ENCODE peak calls at places on chromosomes 3 and 15, in eight cellular contexts. One of them, this sample, is unnamed.

GRCh38 chr15:59158701-59159034 is 48.0 kb upstream of the LDHAL6B start:
- DNase-seq in stimulated activated CD4-positive, alpha-beta T cell treated with anti-CD3 and anti-CD28 coated beads, Interleukin-15, amount 100 ng/mL, for 1 hour: no peak
- DNase-seq in tibial artery: no peak
- DNase-seq in NCI-H1417: peak
- DNase-seq in NCI-H345: peak
- DNase-seq in omental fat pad: no peak
- DNase-seq in glutamatergic neuron: no peak
- DNase-seq in MV-4-11: no peak
- DNase-seq in this sample: no peak

GRCh38 chr15:79450648-79451047 is 18.5 kb downstream of the MINAR1 start:
- DNase-seq in tibial artery: no peak
- DNase-seq in NCI-H345: no peak
- DNase-seq in glutamatergic neuron: no peak
- DNase-seq in MV-4-11: peak
- DNase-seq in NCI-H1417: no peak
- DNase-seq in omental fat pad: no peak
- DNase-seq in stimulated activated CD4-positive, alpha-beta T cell treated with anti-CD3 and anti-CD28 coated beads, Interleukin-15, amount 100 ng/mL, for 1 hour: no peak
- DNase-seq in this sample: no peak

GRCh38 chr15:52496776-52497470 is 31.8 kb downstream of the MYO5A start:
- DNase-seq in NCI-H345: no peak
- DNase-seq in tibial artery: no peak
- DNase-seq in MV-4-11: peak
- DNase-seq in stimulated activated CD4-positive, alpha-beta T cell treated with anti-CD3 and anti-CD28 coated beads, Interleukin-15, amount 100 ng/mL, for 1 hour: peak
- DNase-seq in NCI-H1417: no peak
- DNase-seq in omental fat pad: no peak
- DNase-seq in glutamatergic neuron: no peak
- DNase-seq in this sample: peak

GRCh38 chr3:152296990-152297389 is 28.3 kb downstream of the MBNL1 start:
- DNase-seq in glutamatergic neuron: no peak
- DNase-seq in NCI-H345: no peak
- DNase-seq in NCI-H1417: no peak
- DNase-seq in tibial artery: no peak
- DNase-seq in omental fat pad: no peak
- DNase-seq in stimulated activated CD4-positive, alpha-beta T cell treated with anti-CD3 and anti-CD28 coated beads, Interleukin-15, amount 100 ng/mL, for 1 hour: no peak
- DNase-seq in MV-4-11: peak
- DNase-seq in this sample: no peak

GRCh38 chr15:52483712-52484111 is 45.0 kb downstream of the MYO5A start:
- DNase-seq in NCI-H1417: no peak
- DNase-seq in stimulated activated CD4-positive, alpha-beta T cell treated with anti-CD3 and anti-CD28 coated beads, Interleukin-15, amount 100 ng/mL, for 1 hour: no peak
- DNase-seq in tibial artery: no peak
- DNase-seq in omental fat pad: no peak
- DNase-seq in NCI-H345: no peak
- DNase-seq in MV-4-11: peak
- DNase-seq in glutamatergic neuron: no peak
- DNase-seq in this sample: no peak

GRCh38 chr3:34828847-34829246 is 810.5 kb upstream of the ARPP21 start:
- DNase-seq in glutamatergic neuron: no peak
- DNase-seq in omental fat pad: no peak
- DNase-seq in tibial artery: no peak
- DNase-seq in NCI-H345: no peak
- DNase-seq in MV-4-11: no peak
- DNase-seq in stimulated activated CD4-positive, alpha-beta T cell treated with anti-CD3 and anti-CD28 coated beads, Interleukin-15, amount 100 ng/mL, for 1 hour: no peak
- DNase-seq in NCI-H1417: no peak
- DNase-seq in this sample: no peak

GRCh38 chr3:58998476-58999117 is 51.2 kb downstream of the CFAP20DC start:
- DNase-seq in glutamatergic neuron: no peak
- DNase-seq in omental fat pad: no peak
- DNase-seq in stimulated activated CD4-positive, alpha-beta T cell treated with anti-CD3 and anti-CD28 coated beads, Interleukin-15, amount 100 ng/mL, for 1 hour: no peak
- DNase-seq in NCI-H345: no peak
- DNase-seq in tibial artery: no peak
- DNase-seq in NCI-H1417: no peak
- DNase-seq in MV-4-11: no peak
- DNase-seq in this sample: peak

GRCh38 chr3:197793246-197793645 is 2.2 kb downstream of the LRCH3 start:
- DNase-seq in NCI-H345: no peak
- DNase-seq in tibial artery: no peak
- DNase-seq in omental fat pad: no peak
- DNase-seq in MV-4-11: no peak
- DNase-seq in stimulated activated CD4-positive, alpha-beta T cell treated with anti-CD3 and anti-CD28 coated beads, Interleukin-15, amount 100 ng/mL, for 1 hour: no peak
- DNase-seq in glutamatergic neuron: no peak
- DNase-seq in NCI-H1417: no peak
- DNase-seq in this sample: no peak

GRCh38 chr3:115903843-115904242 is 280.5 kb downstream of the GAP43 start:
- DNase-seq in omental fat pad: no peak
- DNase-seq in stimulated activated CD4-positive, alpha-beta T cell treated with anti-CD3 and anti-CD28 coated beads, Interleukin-15, amount 100 ng/mL, for 1 hour: no peak
- DNase-seq in glutamatergic neuron: no peak
- DNase-seq in NCI-H345: no peak
- DNase-seq in NCI-H1417: no peak
- DNase-seq in tibial artery: no peak
- DNase-seq in MV-4-11: no peak
- DNase-seq in this sample: no peak

GRCh38 chr15:78033864-78034263 is 43.6 kb downstream of the TBC1D2B start:
- DNase-seq in stimulated activated CD4-positive, alpha-beta T cell treated with anti-CD3 and anti-CD28 coated beads, Interleukin-15, amount 100 ng/mL, for 1 hour: no peak
- DNase-seq in omental fat pad: no peak
- DNase-seq in tibial artery: no peak
- DNase-seq in NCI-H345: peak
- DNase-seq in NCI-H1417: no peak
- DNase-seq in glutamatergic neuron: no peak
- DNase-seq in MV-4-11: no peak
- DNase-seq in this sample: no peak

GRCh38 chr3:39144095-39144747 is 9.2 kb downstream of the CSRNP1 start:
- DNase-seq in NCI-H345: peak
- DNase-seq in glutamatergic neuron: no peak
- DNase-seq in MV-4-11: no peak
- DNase-seq in omental fat pad: no peak
- DNase-seq in stimulated activated CD4-positive, alpha-beta T cell treated with anti-CD3 and anti-CD28 coated beads, Interleukin-15, amount 100 ng/mL, for 1 hour: no peak
- DNase-seq in NCI-H1417: peak
- DNase-seq in tibial artery: no peak
- DNase-seq in this sample: no peak

GRCh38 chr3:52429031-52429430 is 15.9 kb downstream of the SEMA3G start:
- DNase-seq in glutamatergic neuron: no peak
- DNase-seq in NCI-H345: no peak
- DNase-seq in tibial artery: no peak
- DNase-seq in NCI-H1417: no peak
- DNase-seq in stimulated activated CD4-positive, alpha-beta T cell treated with anti-CD3 and anti-CD28 coated beads, Interleukin-15, amount 100 ng/mL, for 1 hour: no peak
- DNase-seq in omental fat pad: peak
- DNase-seq in MV-4-11: no peak
- DNase-seq in this sample: no peak

GRCh38 chr15:94080416-94080815 is 150.9 kb upstream of the MCTP2 start:
- DNase-seq in glutamatergic neuron: peak
- DNase-seq in tibial artery: peak
- DNase-seq in NCI-H345: no peak
- DNase-seq in stimulated activated CD4-positive, alpha-beta T cell treated with anti-CD3 and anti-CD28 coated beads, Interleukin-15, amount 100 ng/mL, for 1 hour: no peak
- DNase-seq in NCI-H1417: no peak
- DNase-seq in omental fat pad: no peak
- DNase-seq in MV-4-11: peak
- DNase-seq in this sample: peak

GRCh38 chr15:95470997-95471692 is 859.4 kb upstream of the NR2F2 start:
- DNase-seq in stimulated activated CD4-positive, alpha-beta T cell treated with anti-CD3 and anti-CD28 coated beads, Interleukin-15, amount 100 ng/mL, for 1 hour: no peak
- DNase-seq in NCI-H345: no peak
- DNase-seq in NCI-H1417: no peak
- DNase-seq in MV-4-11: no peak
- DNase-seq in omental fat pad: no peak
- DNase-seq in glutamatergic neuron: no peak
- DNase-seq in tibial artery: no peak
- DNase-seq in this sample: no peak

GRCh38 chr3:141094851-141095545 is 43.9 kb downstream of the SPSB4 start:
- DNase-seq in omental fat pad: no peak
- DNase-seq in NCI-H345: peak
- DNase-seq in tibial artery: peak
- DNase-seq in MV-4-11: no peak
- DNase-seq in stimulated activated CD4-positive, alpha-beta T cell treated with anti-CD3 and anti-CD28 coated beads, Interleukin-15, amount 100 ng/mL, for 1 hour: no peak
- DNase-seq in glutamatergic neuron: peak
- DNase-seq in NCI-H1417: no peak
- DNase-seq in this sample: no peak

GRCh38 chr3:85159376-85159775 is 200.6 kb downstream of the CADM2 start:
- DNase-seq in tibial artery: no peak
- DNase-seq in stimulated activated CD4-positive, alpha-beta T cell treated with anti-CD3 and anti-CD28 coated beads, Interleukin-15, amount 100 ng/mL, for 1 hour: no peak
- DNase-seq in MV-4-11: no peak
- DNase-seq in omental fat pad: no peak
- DNase-seq in NCI-H1417: no peak
- DNase-seq in NCI-H345: no peak
- DNase-seq in glutamatergic neuron: no peak
- DNase-seq in this sample: no peak

GRCh38 chr15:27767918-27768640 is 331.0 kb downstream of the OCA2 start:
- DNase-seq in NCI-H345: no peak
- DNase-seq in omental fat pad: no peak
- DNase-seq in NCI-H1417: no peak
- DNase-seq in MV-4-11: no peak
- DNase-seq in glutamatergic neuron: no peak
- DNase-seq in stimulated activated CD4-positive, alpha-beta T cell treated with anti-CD3 and anti-CD28 coated beads, Interleukin-15, amount 100 ng/mL, for 1 hour: no peak
- DNase-seq in tibial artery: no peak
- DNase-seq in this sample: no peak

GRCh38 chr3:99561056-99561455 is 77.3 kb upstream of the COL8A1 start:
- DNase-seq in NCI-H1417: no peak
- DNase-seq in omental fat pad: no peak
- DNase-seq in NCI-H345: no peak
- DNase-seq in MV-4-11: no peak
- DNase-seq in tibial artery: no peak
- DNase-seq in stimulated activated CD4-positive, alpha-beta T cell treated with anti-CD3 and anti-CD28 coated beads, Interleukin-15, amount 100 ng/mL, for 1 hour: no peak
- DNase-seq in glutamatergic neuron: no peak
- DNase-seq in this sample: no peak

GRCh38 chr15:76799760-76800159 is 105.4 kb downstream of the SCAPER start:
- DNase-seq in omental fat pad: no peak
- DNase-seq in MV-4-11: peak
- DNase-seq in glutamatergic neuron: no peak
- DNase-seq in NCI-H345: no peak
- DNase-seq in stimulated activated CD4-positive, alpha-beta T cell treated with anti-CD3 and anti-CD28 coated beads, Interleukin-15, amount 100 ng/mL, for 1 hour: no peak
- DNase-seq in tibial artery: no peak
- DNase-seq in NCI-H1417: no peak
- DNase-seq in this sample: peak

GRCh38 chr3:72746412-72747411 is 101.5 kb downstream of the SHQ1 start:
- DNase-seq in NCI-H1417: no peak
- DNase-seq in NCI-H345: no peak
- DNase-seq in tibial artery: no peak
- DNase-seq in omental fat pad: no peak
- DNase-seq in glutamatergic neuron: no peak
- DNase-seq in stimulated activated CD4-positive, alpha-beta T cell treated with anti-CD3 and anti-CD28 coated beads, Interleukin-15, amount 100 ng/mL, for 1 hour: no peak
- DNase-seq in MV-4-11: no peak
- DNase-seq in this sample: no peak

GRCh38 chr3:143443851-143444331 is 324.3 kb downstream of the CHST2 start:
- DNase-seq in tibial artery: peak
- DNase-seq in omental fat pad: no peak
- DNase-seq in stimulated activated CD4-positive, alpha-beta T cell treated with anti-CD3 and anti-CD28 coated beads, Interleukin-15, amount 100 ng/mL, for 1 hour: peak
- DNase-seq in NCI-H345: no peak
- DNase-seq in glutamatergic neuron: no peak
- DNase-seq in MV-4-11: peak
- DNase-seq in NCI-H1417: no peak
- DNase-seq in this sample: peak

GRCh38 chr15:25568751-25569150 is 129.9 kb upstream of the UBE3A start:
- DNase-seq in glutamatergic neuron: no peak
- DNase-seq in MV-4-11: no peak
- DNase-seq in tibial artery: peak
- DNase-seq in omental fat pad: no peak
- DNase-seq in stimulated activated CD4-positive, alpha-beta T cell treated with anti-CD3 and anti-CD28 coated beads, Interleukin-15, amount 100 ng/mL, for 1 hour: no peak
- DNase-seq in NCI-H1417: no peak
- DNase-seq in NCI-H345: no peak
- DNase-seq in this sample: no peak

GRCh38 chr3:123271466-123272159 is 69.9 kb downstream of the SEC22A start:
- DNase-seq in tibial artery: peak
- DNase-seq in NCI-H345: no peak
- DNase-seq in omental fat pad: no peak
- DNase-seq in NCI-H1417: no peak
- DNase-seq in MV-4-11: no peak
- DNase-seq in stimulated activated CD4-positive, alpha-beta T cell treated with anti-CD3 and anti-CD28 coated beads, Interleukin-15, amount 100 ng/mL, for 1 hour: no peak
- DNase-seq in glutamatergic neuron: no peak
- DNase-seq in this sample: no peak

GRCh38 chr3:20320489-20320888 is 134.5 kb upstream of the SGO1 start:
- DNase-seq in omental fat pad: no peak
- DNase-seq in tibial artery: no peak
- DNase-seq in NCI-H1417: no peak
- DNase-seq in NCI-H345: no peak
- DNase-seq in stimulated activated CD4-positive, alpha-beta T cell treated with anti-CD3 and anti-CD28 coated beads, Interleukin-15, amount 100 ng/mL, for 1 hour: no peak
- DNase-seq in MV-4-11: no peak
- DNase-seq in glutamatergic neuron: no peak
- DNase-seq in this sample: no peak

GRCh38 chr3:71581981-71582611 is 1.4 kb downstream of the FOXP1 start:
- DNase-seq in glutamatergic neuron: peak
- DNase-seq in tibial artery: peak
- DNase-seq in omental fat pad: no peak
- DNase-seq in MV-4-11: peak
- DNase-seq in NCI-H1417: peak
- DNase-seq in stimulated activated CD4-positive, alpha-beta T cell treated with anti-CD3 and anti-CD28 coated beads, Interleukin-15, amount 100 ng/mL, for 1 hour: peak
- DNase-seq in NCI-H345: peak
- DNase-seq in this sample: no peak

GRCh38 chr3:135918600-135918999 is 46.9 kb upstream of the PPP2R3A start:
- DNase-seq in tibial artery: no peak
- DNase-seq in omental fat pad: no peak
- DNase-seq in NCI-H345: no peak
- DNase-seq in glutamatergic neuron: no peak
- DNase-seq in MV-4-11: no peak
- DNase-seq in stimulated activated CD4-positive, alpha-beta T cell treated with anti-CD3 and anti-CD28 coated beads, Interleukin-15, amount 100 ng/mL, for 1 hour: no peak
- DNase-seq in NCI-H1417: no peak
- DNase-seq in this sample: peak

GRCh38 chr3:143668924-143669790 is 179.1 kb downstream of the SLC9A9 start:
- DNase-seq in glutamatergic neuron: no peak
- DNase-seq in stimulated activated CD4-positive, alpha-beta T cell treated with anti-CD3 and anti-CD28 coated beads, Interleukin-15, amount 100 ng/mL, for 1 hour: no peak
- DNase-seq in NCI-H345: no peak
- DNase-seq in tibial artery: no peak
- DNase-seq in NCI-H1417: no peak
- DNase-seq in MV-4-11: no peak
- DNase-seq in omental fat pad: no peak
- DNase-seq in this sample: no peak

GRCh38 chr15:75553659-75554058 is 25.5 kb downstream of the PTPN9 start:
- DNase-seq in tibial artery: no peak
- DNase-seq in NCI-H1417: no peak
- DNase-seq in glutamatergic neuron: no peak
- DNase-seq in MV-4-11: no peak
- DNase-seq in NCI-H345: no peak
- DNase-seq in stimulated activated CD4-positive, alpha-beta T cell treated with anti-CD3 and anti-CD28 coated beads, Interleukin-15, amount 100 ng/mL, for 1 hour: no peak
- DNase-seq in omental fat pad: no peak
- DNase-seq in this sample: no peak

GRCh38 chr3:129051776-129052400 is 8.7 kb upstream of the GP9 start:
- DNase-seq in glutamatergic neuron: no peak
- DNase-seq in MV-4-11: no peak
- DNase-seq in omental fat pad: no peak
- DNase-seq in NCI-H1417: no peak
- DNase-seq in stimulated activated CD4-positive, alpha-beta T cell treated with anti-CD3 and anti-CD28 coated beads, Interleukin-15, amount 100 ng/mL, for 1 hour: no peak
- DNase-seq in NCI-H345: no peak
- DNase-seq in tibial artery: peak
- DNase-seq in this sample: no peak

GRCh38 chr3:53137835-53138446 is 7.7 kb upstream of the RFT1 start:
- DNase-seq in tibial artery: no peak
- DNase-seq in NCI-H345: no peak
- DNase-seq in omental fat pad: no peak
- DNase-seq in MV-4-11: peak
- DNase-seq in glutamatergic neuron: no peak
- DNase-seq in stimulated activated CD4-positive, alpha-beta T cell treated with anti-CD3 and anti-CD28 coated beads, Interleukin-15, amount 100 ng/mL, for 1 hour: no peak
- DNase-seq in NCI-H1417: no peak
- DNase-seq in this sample: no peak

GRCh38 chr15:67796728-67797127 is 28.6 kb upstream of the SKOR1 start:
- DNase-seq in stimulated activated CD4-positive, alpha-beta T cell treated with anti-CD3 and anti-CD28 coated beads, Interleukin-15, amount 100 ng/mL, for 1 hour: no peak
- DNase-seq in omental fat pad: no peak
- DNase-seq in MV-4-11: no peak
- DNase-seq in NCI-H1417: no peak
- DNase-seq in glutamatergic neuron: no peak
- DNase-seq in NCI-H345: no peak
- DNase-seq in tibial artery: no peak
- DNase-seq in this sample: no peak

GRCh38 chr3:49132437-49133225 is at the start of gene LAMB2:
- DNase-seq in NCI-H1417: peak
- DNase-seq in tibial artery: peak
- DNase-seq in stimulated activated CD4-positive, alpha-beta T cell treated with anti-CD3 and anti-CD28 coated beads, Interleukin-15, amount 100 ng/mL, for 1 hour: no peak
- DNase-seq in NCI-H345: peak
- DNase-seq in glutamatergic neuron: peak
- DNase-seq in MV-4-11: no peak
- DNase-seq in omental fat pad: peak
- DNase-seq in this sample: peak

GRCh38 chr15:85689729-85690128 is 105.0 kb downstream of the KLHL25 start:
- DNase-seq in NCI-H1417: no peak
- DNase-seq in glutamatergic neuron: no peak
- DNase-seq in tibial artery: peak
- DNase-seq in stimulated activated CD4-positive, alpha-beta T cell treated with anti-CD3 and anti-CD28 coated beads, Interleukin-15, amount 100 ng/mL, for 1 hour: peak
- DNase-seq in omental fat pad: no peak
- DNase-seq in MV-4-11: peak
- DNase-seq in NCI-H345: no peak
- DNase-seq in this sample: no peak

GRCh38 chr3:123071146-123071545 is 4.3 kb downstream of the PDIA5 start:
- DNase-seq in glutamatergic neuron: peak
- DNase-seq in NCI-H1417: no peak
- DNase-seq in stimulated activated CD4-positive, alpha-beta T cell treated with anti-CD3 and anti-CD28 coated beads, Interleukin-15, amount 100 ng/mL, for 1 hour: no peak
- DNase-seq in tibial artery: no peak
- DNase-seq in NCI-H345: no peak
- DNase-seq in MV-4-11: no peak
- DNase-seq in omental fat pad: no peak
- DNase-seq in this sample: peak